ENCODE peak calls at places on chromosomes 3 and 15, in six cellular contexts. One of them, this sample, is unnamed.

GRCh38 chr3:149245738-149246451 is 24.3 kb upstream of the CP start:
- DNase-seq in HCT116: no peak
- DNase-seq in stimulated activated naive CD8-positive, alpha-beta T cell treated with anti-CD3 and anti-CD28 coated beads, Interleukin-15, amount 100 ng/mL, for 72 hours: no peak
- DNase-seq in Calu3: peak; percentile 12
- DNase-seq in fibroblast of pulmonary artery: peak; percentile 56
- DNase-seq in GM23338: no peak
- DNase-seq in this sample: no peak

GRCh38 chr3:40719660-40720287 is 195.0 kb downstream of the ZNF621 start:
- DNase-seq in HCT116: peak; percentile 16
- DNase-seq in stimulated activated naive CD8-positive, alpha-beta T cell treated with anti-CD3 and anti-CD28 coated beads, Interleukin-15, amount 100 ng/mL, for 72 hours: no peak
- DNase-seq in Calu3: peak; percentile 17
- DNase-seq in fibroblast of pulmonary artery: peak; percentile 22
- DNase-seq in GM23338: peak; percentile 56
- DNase-seq in this sample: no peak

GRCh38 chr15:68187559-68187958 is 17.6 kb downstream of the CALML4 start:
- DNase-seq in HCT116: no peak
- DNase-seq in stimulated activated naive CD8-positive, alpha-beta T cell treated with anti-CD3 and anti-CD28 coated beads, Interleukin-15, amount 100 ng/mL, for 72 hours: no peak
- DNase-seq in Calu3: no peak
- DNase-seq in fibroblast of pulmonary artery: peak; percentile 93
- DNase-seq in GM23338: no peak
- DNase-seq in this sample: no peak

GRCh38 chr3:32239638-32240550 is 1.4 kb downstream of the CMTM8 start:
- DNase-seq in HCT116: peak; percentile 43
- DNase-seq in stimulated activated naive CD8-positive, alpha-beta T cell treated with anti-CD3 and anti-CD28 coated beads, Interleukin-15, amount 100 ng/mL, for 72 hours: peak; percentile 47
- DNase-seq in Calu3: peak; percentile 49
- DNase-seq in fibroblast of pulmonary artery: peak; percentile 46
- DNase-seq in GM23338: peak; percentile 80
- DNase-seq in this sample: no peak

GRCh38 chr15:34610388-34610787 is 26.9 kb upstream of the GOLGA8B start:
- DNase-seq in HCT116: peak; percentile 6
- DNase-seq in stimulated activated naive CD8-positive, alpha-beta T cell treated with anti-CD3 and anti-CD28 coated beads, Interleukin-15, amount 100 ng/mL, for 72 hours: no peak
- DNase-seq in Calu3: no peak
- DNase-seq in fibroblast of pulmonary artery: peak; percentile 3
- DNase-seq in GM23338: peak; percentile 52
- DNase-seq in this sample: no peak

GRCh38 chr15:83208357-83208661 is 686 bp upstream of the HDGFL3 start:
- DNase-seq in HCT116: no peak
- DNase-seq in stimulated activated naive CD8-positive, alpha-beta T cell treated with anti-CD3 and anti-CD28 coated beads, Interleukin-15, amount 100 ng/mL, for 72 hours: no peak
- DNase-seq in Calu3: no peak
- DNase-seq in fibroblast of pulmonary artery: peak; percentile 33
- DNase-seq in GM23338: peak; percentile 81
- DNase-seq in this sample: no peak

GRCh38 chr15:69908060-69908459 is 189.7 kb downstream of the TLE3 start:
- DNase-seq in HCT116: no peak
- DNase-seq in stimulated activated naive CD8-positive, alpha-beta T cell treated with anti-CD3 and anti-CD28 coated beads, Interleukin-15, amount 100 ng/mL, for 72 hours: no peak
- DNase-seq in Calu3: no peak
- DNase-seq in fibroblast of pulmonary artery: no peak
- DNase-seq in GM23338: no peak
- DNase-seq in this sample: no peak

GRCh38 chr3:187401861-187402260 is 33.7 kb downstream of the RTP4 start:
- DNase-seq in HCT116: no peak
- DNase-seq in stimulated activated naive CD8-positive, alpha-beta T cell treated with anti-CD3 and anti-CD28 coated beads, Interleukin-15, amount 100 ng/mL, for 72 hours: no peak
- DNase-seq in Calu3: no peak
- DNase-seq in fibroblast of pulmonary artery: no peak
- DNase-seq in GM23338: no peak
- DNase-seq in this sample: peak; percentile 7